ENCODE peak calls at places on chromosomes 16 and 17, in nine cellular contexts. O, P, M, K, B, A, L, V and R are unnamed samples. For H3K4me1, the result is how much of the 10 kb centered on the place peaks cover.

GRCh38 chr16:81319221-81319912 is 4.6 kb downstream of the GAN start:
- DNase-seq in O (no peak), P (no peak), M (no peak), K (no peak), B (no peak), A (no peak), L (no peak), V (peak), R (no peak)

GRCh38 chr17:78359216-78359935 is 501 bp downstream of the SOCS3 start:
- DNase-seq in O (no peak), P (peak), M (no peak), K (no peak), B (no peak), A (peak), L (no peak), V (peak), R (peak)

GRCh38 chr16:66401610-66402009 is 25.5 kb upstream of the BEAN1 start:
- DNase-seq in O (no peak), P (no peak), M (no peak), K (no peak), B (no peak), A (no peak), L (no peak), V (no peak), R (no peak)

GRCh38 chr16:85055503-85056210 is 28.1 kb downstream of the KIAA0513 start:
- DNase-seq in O (peak), P (no peak), M (no peak), K (peak), B (no peak), A (peak), L (peak), V (peak), R (peak)

GRCh38 chr16:89422527-89422904 is 67.8 kb downstream of the ANKRD11 start:
- DNase-seq in O (no peak), P (no peak), M (no peak), K (no peak), B (no peak), A (no peak), L (no peak), V (no peak), R (no peak)

GRCh38 chr16:19005561-19006445 is 22.1 kb downstream of the TMC7 start:
- DNase-seq in O (peak), P (peak), M (peak), K (peak), B (no peak), A (peak), L (no peak), V (no peak), R (no peak)

GRCh38 chr17:45101883-45102811 is 30.2 kb downstream of the PLCD3 start:
- DNase-seq in O (no peak), P (no peak), M (no peak), K (peak), B (no peak), A (no peak), L (no peak), V (no peak), R (no peak)

GRCh38 chr17:42798011-42798382 is 507 bp downstream of the COA3 start:
- DNase-seq in O (no peak), P (no peak), M (no peak), K (no peak), B (no peak), A (no peak), L (no peak), V (no peak), R (no peak)

GRCh38 chr16:68948230-68948910 is 105.0 kb downstream of the TANGO6 start:
- DNase-seq in O (no peak), P (no peak), M (no peak), K (no peak), B (no peak), A (no peak), L (no peak), V (no peak), R (no peak)

GRCh38 chr17:43613911-43614310 is 47.8 kb downstream of the MEOX1 start:
- DNase-seq in O (no peak), P (no peak), M (no peak), K (no peak), B (no peak), A (no peak), L (no peak), V (no peak), R (no peak)

GRCh38 chr16:57612494-57612893 is 15.9 kb upstream of the ADGRG1 start:
- DNase-seq in O (no peak), P (no peak), M (no peak), K (no peak), B (peak), A (peak), L (no peak), V (no peak), R (no peak)

GRCh38 chr16:66357523-66357928 is 9.0 kb upstream of the CDH5 start:
- DNase-seq in O (peak), P (no peak), M (peak), K (peak), B (no peak), A (peak), L (peak), V (peak), R (no peak)

GRCh38 chr17:59329558-59330313 is 1.7 kb upstream of the YPEL2 start:
- DNase-seq in O (peak), P (peak), M (peak), K (peak), B (peak), A (peak), L (peak), V (peak), R (no peak)

GRCh38 chr16:85448557-85449194 is 164.4 kb upstream of the GSE1 start:
- DNase-seq in O (peak), P (no peak), M (no peak), K (no peak), B (peak), A (peak), L (no peak), V (no peak), R (no peak)

GRCh38 chr17:50562266-50563094 is 2.0 kb downstream of the CACNA1G start:
- DNase-seq in O (no peak), P (no peak), M (no peak), K (no peak), B (no peak), A (no peak), L (no peak), V (no peak), R (no peak)

GRCh38 chr17:67274466-67274865 is 29.5 kb upstream of the HELZ start:
- DNase-seq in O (no peak), P (no peak), M (no peak), K (no peak), B (no peak), A (no peak), L (no peak), V (no peak), R (no peak)

GRCh38 chr16:66374176-66374575 is 7.7 kb downstream of the CDH5 start:
- DNase-seq in O (no peak), P (no peak), M (no peak), K (no peak), B (no peak), A (no peak), L (no peak), V (peak), R (no peak)

GRCh38 chr16:14309906-14310305 is 238.8 kb downstream of the MRTFB start:
- DNase-seq in O (no peak), P (no peak), M (no peak), K (peak), B (no peak), A (no peak), L (no peak), V (no peak), R (no peak)

GRCh38 chr17:55451758-55452468 is 30.3 kb upstream of the MMD start:
- DNase-seq in O (no peak), P (no peak), M (no peak), K (no peak), B (no peak), A (no peak), L (no peak), V (no peak), R (no peak)

GRCh38 chr16:4505356-4506153 is 29.4 kb downstream of the HMOX2 start:
- DNase-seq in O (peak), P (no peak), M (no peak), K (no peak), B (no peak), A (peak), L (no peak), V (no peak), R (peak)

GRCh38 chr17:16428098-16428882 is 12.9 kb downstream of the TRPV2 start:
- DNase-seq in O (peak), P (peak), M (peak), K (no peak), B (peak), A (peak), L (no peak), V (peak), R (peak)

GRCh38 chr17:12709063-12709462 is 43.4 kb downstream of the MYOCD start:
- DNase-seq in O (no peak), P (no peak), M (no peak), K (no peak), B (no peak), A (no peak), L (no peak), V (no peak), R (no peak)
- H3K4me1 ChIP-seq in O (under half), P (under half), M (under half), K (under half), B (under half), A (under half), L (under half), V (under half), R (under half)

GRCh38 chr16:9095998-9096397 is 4.6 kb downstream of the HAPSTR1 start:
- DNase-seq in O (no peak), P (no peak), M (no peak), K (no peak), B (no peak), A (no peak), L (no peak), V (no peak), R (no peak)
- H3K4me3 ChIP-seq in O (no peak), P (peak), M (peak), K (peak), B (no peak), A (no peak), L (no peak), V (no peak), R (peak)

GRCh38 chr16:2775317-2775716 is 1.8 kb downstream of the ELOB start:
- DNase-seq in O (no peak), P (no peak), M (no peak), K (no peak), B (no peak), A (no peak), L (no peak), V (no peak), R (peak)

GRCh38 chr16:2777231-2777902 is at the start of gene ELOB:
- DNase-seq in O (peak), P (peak), M (peak), K (peak), B (peak), A (peak), L (peak), V (peak), R (peak)

GRCh38 chr16:2776500-2777139 is 460 bp downstream of the ELOB start:
- DNase-seq in O (no peak), P (peak), M (no peak), K (no peak), B (no peak), A (no peak), L (no peak), V (no peak), R (peak)

GRCh38 chr16:2774161-2774891 is 2.8 kb downstream of the ELOB start:
- DNase-seq in O (no peak), P (no peak), M (no peak), K (no peak), B (no peak), A (no peak), L (no peak), V (no peak), R (peak)

DNA sequence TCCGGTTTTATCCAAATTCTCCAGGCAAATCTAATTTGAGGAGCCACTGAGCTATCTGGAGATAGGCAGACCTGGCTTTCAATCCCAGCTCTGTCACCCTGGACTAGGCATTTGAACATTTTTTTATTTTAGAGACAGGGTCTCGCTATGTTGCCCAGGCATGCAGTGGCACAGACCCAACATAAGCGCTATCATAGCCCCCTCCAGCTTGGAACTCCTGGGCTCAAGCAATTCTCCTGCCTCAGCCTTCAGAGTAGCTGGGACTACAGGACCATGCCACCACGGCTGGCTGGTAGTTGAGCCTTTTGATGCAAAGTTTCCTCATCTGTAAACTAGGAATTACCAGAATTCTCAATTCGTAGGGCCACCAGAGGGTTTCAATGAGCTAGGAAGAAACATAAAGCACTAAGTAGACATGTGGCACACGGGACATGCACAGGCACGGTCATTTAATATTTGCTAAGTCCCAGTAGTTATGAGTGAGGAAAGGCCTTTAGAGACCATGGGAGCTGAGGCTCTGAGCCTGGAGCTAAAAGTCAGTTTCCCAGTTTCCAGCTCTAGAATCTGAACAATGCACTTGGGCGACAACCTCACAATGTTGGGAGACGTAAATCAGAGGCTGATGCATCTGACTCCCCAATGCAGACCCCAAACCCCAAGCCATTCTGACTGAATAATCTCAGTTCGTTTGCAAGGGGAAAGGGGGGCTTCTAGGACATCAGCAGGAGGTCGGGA is 1.1 kb downstream of the ELOB start:
- DNase-seq in O (no peak), P (no peak), M (no peak), K (no peak), B (no peak), A (no peak), L (no peak), V (no peak), R (peak)
- TF ChIP-seq CTCF in O (no peak), P (no peak), M (no peak), K (no peak), B (no peak), A (no peak), L (no peak), V (no peak), R (no peak)

GRCh38 chr17:19510903-19511302 is 22.8 kb upstream of the SLC47A1 start:
- DNase-seq in O (no peak), P (no peak), M (no peak), K (no peak), B (no peak), A (no peak), L (no peak), V (no peak), R (no peak)
- H3K4me1 ChIP-seq in O (under half), P (under half), M (under half), K (under half), B (under half), A (under half), L (under half), V (under half), R (under half)